ENCODE peak calls at places on chromosomes 5 and 9, in ten cellular contexts. P is GM12878, V is cardiac fibroblast, D is fibroblast of mammary gland, T is adrenal gland, M is AG04450, C is transverse colon, U is Peyer's patch, R is GM06990, W is ovary. G is an unnamed sample.

GRCh38 chr5:86671536-86671935 is 53.8 kb downstream of the COX7C start:
- DNase-seq in R (no peak), P (no peak), C (no peak), V (no peak), D (no peak), M (no peak), W (no peak), T (no peak), U (no peak), G (no peak)

GRCh38 chr9:123534336-123534735 is 178.3 kb downstream of the CRB2 start:
- DNase-seq in P (no peak), V (no peak), U (no peak), T (no peak), R (no peak), D (no peak), C (no peak), M (no peak), W (no peak), G (no peak)

GRCh38 chr9:108473209-108474112 is 382.3 kb downstream of the ACTL7B start:
- DNase-seq in M (no peak), D (peak; percentile 91), W (no peak), U (no peak), P (no peak), T (peak; percentile 39), V (peak; percentile 94), R (no peak), C (peak; percentile 53), G (no peak)

GRCh38 chr9:111759762-111760639 is 34.7 kb downstream of the SHOC1 start:
- DNase-seq in V (peak; percentile 95), R (peak; percentile 54), P (peak; percentile 79), M (peak; percentile 74), W (no peak), C (peak; percentile 49), D (peak; percentile 88), T (peak; percentile 69), U (peak; percentile 73), G (peak; percentile 87)

GRCh38 chr9:5593904-5594303 is 35.0 kb upstream of the RIC1 start:
- DNase-seq in V (no peak), M (no peak), R (peak; percentile 83), P (peak; percentile 90), T (no peak), W (no peak), U (no peak), D (no peak), C (no peak), G (no peak)

GRCh38 chr9:121182976-121183375 is 18.7 kb downstream of the RAB14 start:
- DNase-seq in M (no peak), T (no peak), R (no peak), V (no peak), D (no peak), W (no peak), U (no peak), C (no peak), P (no peak), G (no peak)

GRCh38 chr5:27906481-27906880 is 868.1 kb upstream of the CDH9 start:
- DNase-seq in C (no peak), W (no peak), T (no peak), D (no peak), R (no peak), U (no peak), M (no peak), V (no peak), P (no peak), G (no peak)

GRCh38 chr9:127555830-127556820 is 56.0 kb upstream of the STXBP1 start:
- DNase-seq in R (no peak), W (peak; percentile 78), U (peak; percentile 88), C (peak; percentile 75), V (peak; percentile 95), T (peak; percentile 94), D (peak; percentile 95), P (peak; percentile 24), M (peak; percentile 81), G (peak; percentile 87)

GRCh38 chr9:126615251-126615790 is 1.6 kb downstream of the LMX1B start:
- DNase-seq in C (peak; percentile 22), T (no peak), D (no peak), P (no peak), V (no peak), U (peak; percentile 50), W (no peak), M (no peak), R (no peak), G (no peak)

GRCh38 chr5:164504141-164504772 is 998.8 kb downstream of the MAT2B start:
- DNase-seq in D (peak; percentile 65), C (peak; percentile 15), T (peak; percentile 49), M (peak; percentile 47), U (peak; percentile 61), P (peak; percentile 5), V (peak; percentile 83), W (no peak), R (peak; percentile 3), G (peak; percentile 20)

GRCh38 chr5:66643383-66643782 is 47.2 kb downstream of the MAST4 start:
- DNase-seq in M (no peak), W (no peak), U (no peak), V (no peak), T (no peak), P (no peak), C (no peak), D (no peak), R (no peak), G (no peak)

GRCh38 chr5:157602505-157602904 is 26.9 kb upstream of the ADAM19 start:
- DNase-seq in P (no peak), R (peak; percentile 50), U (peak; percentile 71), M (no peak), V (peak; percentile 61), C (no peak), T (no peak), D (peak; percentile 61), W (no peak), G (no peak)

GRCh38 chr9:71036501-71036900 is 84.9 kb downstream of the TRPM3 start:
- DNase-seq in W (no peak), T (peak; percentile 42), P (no peak), M (no peak), D (peak; percentile 45), R (no peak), V (peak; percentile 71), U (no peak), C (no peak), G (peak; percentile 20)

GRCh38 chr9:93288891-93289883 is 105.2 kb downstream of the WNK2 start:
- DNase-seq in R (no peak), C (no peak), T (peak; percentile 38), D (peak; percentile 80), W (no peak), V (peak; percentile 48), U (no peak), P (no peak), M (no peak), G (no peak)

GRCh38 chr5:112787896-112788295 is 50.2 kb downstream of the APC start:
- DNase-seq in P (no peak), C (no peak), D (no peak), R (no peak), V (no peak), T (no peak), M (no peak), W (no peak), U (no peak), G (no peak)

DNA sequence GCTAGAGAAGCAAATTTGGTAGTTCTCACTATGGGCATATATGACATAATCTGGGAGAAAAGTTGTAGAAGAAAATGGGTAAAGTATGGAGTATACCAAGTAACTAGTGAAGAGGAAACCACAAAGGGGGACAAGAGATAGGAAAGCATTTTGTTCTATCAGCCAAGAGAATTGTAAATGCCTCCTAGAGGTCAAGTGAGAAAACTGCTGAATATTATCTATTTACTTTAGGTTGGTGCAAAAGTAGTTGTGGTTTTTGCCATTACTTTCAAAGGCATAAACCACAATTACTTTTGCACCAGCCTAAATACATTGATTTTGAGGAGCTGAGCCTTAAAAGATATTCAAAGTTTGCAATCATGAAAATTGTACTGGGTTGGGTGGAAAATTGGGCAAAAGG is 126.7 kb upstream of the GRHPR start:
- DNase-seq in M (no peak), T (no peak), D (no peak), U (no peak), C (no peak), R (no peak), V (no peak), P (no peak), W (no peak), G (no peak)
- TF ChIP-seq CTCF in M (no peak), T (no peak), D (peak; percentile 30), U (peak; percentile 5), C (no peak), R (peak; percentile 35), V (peak; percentile 23), P (peak; percentile 41), W (no peak), G (no peak)

DNA sequence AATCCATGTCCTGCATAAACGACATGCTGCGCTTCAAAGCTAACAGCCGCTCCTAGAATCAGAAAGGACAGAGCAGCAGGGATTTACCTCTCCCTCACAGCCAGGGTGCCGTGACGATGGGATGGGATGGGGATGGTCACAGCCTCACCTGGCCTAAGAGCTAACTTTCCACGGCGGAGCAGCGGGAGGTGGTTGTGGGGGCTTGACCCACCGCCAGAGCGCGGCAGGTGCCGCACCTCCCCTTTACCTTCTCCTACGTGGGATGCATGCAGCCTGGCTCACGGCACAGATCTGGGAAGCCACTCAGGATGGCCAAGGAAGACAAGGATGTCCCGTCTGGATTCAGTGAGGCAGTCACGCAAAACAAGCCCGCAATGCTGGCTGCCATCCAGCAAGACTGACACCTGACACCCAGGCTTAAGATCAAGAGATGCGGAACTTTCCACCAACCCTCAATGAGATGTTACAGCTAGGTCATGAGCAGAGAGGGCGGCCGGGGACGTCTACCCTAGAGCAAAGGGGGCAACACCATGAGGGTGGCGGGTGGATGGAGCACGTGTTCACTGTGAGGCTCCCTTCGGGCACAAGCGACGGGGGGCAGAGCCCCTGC is 5.8 kb downstream of the BRD9 start:
- DNase-seq in T (no peak), P (no peak), C (no peak), D (no peak), V (no peak), U (no peak), R (no peak), W (no peak), M (no peak), G (no peak)
- H3K4me3 ChIP-seq in T (no peak overlapping the region), P (no peak overlapping the region), C (no peak overlapping the region), D (no peak overlapping the region), V (no peak overlapping the region), U (no peak overlapping the region), R (no peak overlapping the region), W (no peak overlapping the region), M (no peak overlapping the region), G (no peak overlapping the region)

GRCh38 chr5:31251032-31251431 is 57.5 kb downstream of the CDH6 start:
- DNase-seq in M (no peak), V (no peak), R (no peak), C (no peak), W (no peak), T (no peak), D (no peak), U (no peak), P (no peak), G (no peak)
- TF ChIP-seq CTCF in M (no peak), V (no peak), R (peak; percentile 3), C (no peak), W (no peak), T (no peak), D (no peak), U (no peak), P (peak; percentile 6), G (no peak)

DNA sequence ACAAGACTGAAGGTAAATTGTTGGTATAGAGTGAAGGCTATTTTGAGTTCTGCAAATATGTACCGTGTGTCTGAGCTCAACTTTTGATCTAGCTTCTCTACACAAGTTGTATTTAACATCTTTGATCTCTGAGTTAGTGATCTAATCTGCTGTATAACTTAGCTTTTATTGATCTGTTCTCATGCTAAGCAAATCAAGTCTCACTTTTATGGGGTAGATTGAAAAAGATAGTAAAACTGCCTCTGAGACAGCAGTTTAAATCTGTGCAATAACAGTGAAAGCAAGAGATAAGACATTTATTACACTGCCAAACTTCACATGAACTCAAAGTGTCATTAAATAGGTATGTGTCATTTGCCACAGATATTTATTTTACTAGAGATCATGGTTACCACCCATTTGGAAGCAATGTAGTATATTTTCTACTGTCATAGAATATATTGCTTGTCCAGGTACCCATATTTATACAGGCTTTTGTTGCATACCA is 477.3 kb downstream of the ISL1 start:
- DNase-seq in P (no peak), D (no peak), V (no peak), T (no peak), C (no peak), W (no peak), R (no peak), M (no peak), U (no peak), G (no peak)
- H3K4me3 ChIP-seq in P (no peak overlapping the region), D (no peak overlapping the region), V (no peak overlapping the region), T (no peak overlapping the region), C (no peak overlapping the region), W (no peak overlapping the region), R (no peak overlapping the region), M (no peak overlapping the region), U (no peak overlapping the region), G (no peak overlapping the region)

G was measured in HFF-Myc.